ENCODE peak calls at places on chromosome 16, in eight cellular contexts. I is hepatocyte, S is neural progenitor cell, J is GM23338, L is SK-N-SH, Y is HCT116, C is PC-3, Z is GM23248. E is an unnamed sample.
A peak's percentile ranks its signal among the peaks of the same experiment; 100 is the strongest.

GRCh38 chr16:60763869-60764268 is 1272.4 kb downstream of the CDH8 start:
- DNase-seq in J (no peak), I (no peak), Z (no peak), L (no peak), C (no peak), S (no peak), Y (no peak), E (no peak)

GRCh38 chr16:12901204-12901596 is 198 bp upstream of the SHISA9 start:
- DNase-seq in Y (no peak), I (peak; percentile 44), L (peak; percentile 37), S (peak; percentile 94), C (no peak), Z (no peak), J (peak; percentile 93), E (no peak)

GRCh38 chr16:58028541-58029070 is 3.1 kb downstream of the MMP15 start:
- DNase-seq in Y (no peak), C (no peak), L (peak; percentile 9), Z (no peak), J (peak; percentile 30), I (no peak), S (no peak), E (no peak)

GRCh38 chr16:56977823-56978430 is 11.4 kb upstream of the NLRC5 start:
- DNase-seq in C (no peak), L (no peak), S (no peak), Z (no peak), Y (no peak), I (no peak), J (no peak), E (no peak)

GRCh38 chr16:85969159-85969558 is 70.2 kb downstream of the IRF8 start:
- DNase-seq in J (no peak), L (no peak), C (no peak), I (no peak), Y (no peak), Z (peak; percentile 54), S (no peak), E (no peak)

GRCh38 chr16:14101415-14101814 is 30.3 kb downstream of the MRTFB start:
- DNase-seq in Z (no peak), C (no peak), Y (no peak), S (no peak), L (no peak), I (no peak), J (no peak), E (no peak)

GRCh38 chr16:17334096-17334495 is 136.7 kb downstream of the XYLT1 start:
- DNase-seq in I (no peak), Z (peak; percentile 97), J (no peak), C (no peak), L (no peak), S (no peak), Y (no peak), E (no peak)

GRCh38 chr16:9818702-9819101 is 363.5 kb downstream of the GRIN2A start:
- DNase-seq in S (no peak), Y (no peak), J (no peak), I (no peak), C (no peak), Z (no peak), L (no peak), E (no peak)

GRCh38 chr16:68901910-68902309 is 58.6 kb downstream of the TANGO6 start:
- DNase-seq in I (no peak), Z (peak; percentile 77), S (no peak), J (peak; percentile 43), L (no peak), C (peak; percentile 42), Y (no peak), E (no peak)

GRCh38 chr16:67563708-67564468 is 1.6 kb downstream of the CTCF start:
- DNase-seq in Z (peak; percentile 86), J (peak; percentile 48), C (peak; percentile 37), I (peak; percentile 50), L (peak; percentile 16), Y (no peak), S (peak; percentile 36), E (peak; percentile 68)

GRCh38 chr16:67552476-67552875 is 9.8 kb upstream of the CTCF start:
- DNase-seq in L (no peak), Y (no peak), I (no peak), J (no peak), C (no peak), S (no peak), Z (no peak), E (no peak)

GRCh38 chr16:46727630-46728029 is 20.5 kb downstream of the MYLK3 start:
- DNase-seq in Z (no peak), S (no peak), Y (no peak), L (no peak), C (no peak), J (no peak), I (no peak), E (no peak)
- H4K20me1 ChIP-seq in Z (no peaks in the 10 kb centered on the region), S (no peaks in the 10 kb centered on the region), Y (no peaks in the 10 kb centered on the region), L (no peaks in the 10 kb centered on the region), C (no peaks in the 10 kb centered on the region), J (no peaks in the 10 kb centered on the region), I (no peaks in the 10 kb centered on the region), E (no peaks in the 10 kb centered on the region)

DNA sequence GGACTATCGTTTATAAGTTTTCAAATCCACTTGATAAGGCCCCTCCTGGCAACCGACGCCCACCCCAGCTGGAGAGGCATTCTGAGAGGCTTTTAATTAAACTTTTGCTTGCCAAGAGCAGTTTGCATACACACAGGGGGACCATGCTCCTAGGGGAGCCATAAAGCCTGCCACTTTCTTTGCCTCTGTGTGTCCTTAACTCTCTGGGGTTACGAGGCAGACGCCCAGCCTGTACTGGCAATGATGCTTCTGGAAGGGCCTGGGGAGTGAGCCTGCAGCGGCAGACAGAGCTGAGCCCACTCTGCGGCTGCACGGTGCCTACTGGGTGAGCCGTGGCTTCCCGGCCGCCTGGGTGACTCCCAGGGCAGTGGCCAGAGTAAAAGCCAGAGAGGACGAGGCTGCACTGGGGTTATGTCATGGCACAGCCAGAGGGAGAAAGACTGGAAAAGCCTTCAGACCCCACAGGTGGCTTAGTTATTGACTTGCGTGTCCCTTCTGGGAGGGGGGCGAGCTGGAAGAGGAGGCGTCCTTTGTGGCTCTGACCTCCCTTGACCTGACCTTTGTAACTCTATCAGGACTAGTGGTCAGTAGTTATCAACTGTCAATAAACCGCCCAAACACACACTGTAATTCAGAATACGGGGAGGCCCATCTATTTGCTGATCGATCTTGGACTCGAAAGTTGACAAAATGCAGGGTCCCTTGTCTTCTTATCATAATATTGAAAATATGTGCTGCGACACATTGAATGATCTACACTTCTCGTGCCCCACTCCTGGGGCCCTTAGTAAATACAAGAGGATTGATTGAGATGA is 385.8 kb upstream of the ZFHX3 start:
- DNase-seq in Y (no peak), C (no peak), S (peak; percentile 40), I (no peak), L (no peak), Z (no peak), J (peak; percentile 4), E (no peak)
- TF ChIP-seq EZH2phosphoT487 in Y (no peak), C (no peak), S (no peak), I (no peak), L (no peak), Z (no peak), J (no peak), E (no peak)

DNA sequence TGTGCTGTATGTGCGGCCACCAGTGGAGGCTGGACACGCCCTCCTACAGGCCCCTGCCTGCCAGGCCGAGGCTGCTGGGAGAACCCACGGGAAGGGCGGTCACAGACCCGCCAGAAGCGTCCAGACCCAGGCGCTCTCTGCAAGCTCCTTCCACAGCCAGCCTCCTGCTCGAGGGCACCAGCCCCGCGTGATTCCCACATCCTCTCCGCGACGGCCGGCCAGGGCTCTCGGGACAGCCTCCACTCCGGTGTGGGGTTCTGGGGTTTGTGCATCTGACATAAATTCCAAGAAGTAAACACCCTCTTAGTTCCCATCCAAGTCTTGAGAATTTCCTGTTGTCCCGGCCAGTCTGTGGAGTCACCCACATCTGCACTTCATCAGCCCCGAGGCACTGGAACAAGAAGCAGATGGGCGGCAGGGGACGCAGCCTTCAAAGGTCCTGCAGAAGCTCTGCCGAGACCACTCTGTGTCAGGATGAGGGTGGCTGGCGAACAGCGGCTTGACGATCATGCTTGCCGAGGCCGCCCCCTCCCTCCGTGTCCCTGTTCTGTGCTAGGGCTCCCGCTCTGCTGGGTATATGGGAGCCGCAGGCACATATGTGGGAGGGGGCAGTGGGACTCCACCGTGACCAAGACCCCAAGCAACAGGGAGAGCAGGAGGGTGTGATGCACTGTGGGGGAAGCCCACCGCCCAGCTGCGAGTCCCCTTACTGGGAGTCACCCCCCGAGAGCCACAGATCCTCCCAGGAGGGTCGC is 2.4 kb upstream of the TMEM204 start:
- DNase-seq in Z (peak; percentile 91), L (peak; percentile 94), J (no peak), Y (no peak), S (no peak), I (peak; percentile 69), C (no peak), E (no peak)
- H4K20me1 ChIP-seq in Z (no peaks in the 10 kb centered on the region), L (no peaks in the 10 kb centered on the region), J (no peaks in the 10 kb centered on the region), Y (no peaks in the 10 kb centered on the region), S (no peaks in the 10 kb centered on the region), I (no peaks in the 10 kb centered on the region), C (no peaks in the 10 kb centered on the region), E (no peaks in the 10 kb centered on the region)

GRCh38 chr16:27670071-27670825 is 120.3 kb downstream of the KATNIP start:
- DNase-seq in L (no peak), C (no peak), S (no peak), Z (no peak), I (no peak), J (no peak), Y (no peak), E (no peak)
- TF ChIP-seq EZH2phosphoT487 in L (no peak), C (no peak), S (no peak), Z (no peak), I (no peak), J (no peak), Y (no peak), E (no peak)

GRCh38 chr16:4426722-4427372 is 1.2 kb downstream of the DNAJA3 start:
- DNase-seq in J (no peak), C (no peak), Y (no peak), I (no peak), Z (peak; percentile 14), S (no peak), L (no peak), E (no peak)
- H4K20me1 ChIP-seq in J (peaks cover 10% of the 10 kb centered on the region), C (no peaks in the 10 kb centered on the region), Y (no peaks in the 10 kb centered on the region), I (no peaks in the 10 kb centered on the region), Z (no peaks in the 10 kb centered on the region), S (peaks cover 14% of the 10 kb centered on the region), L (no peaks in the 10 kb centered on the region), E (no peaks in the 10 kb centered on the region)

GRCh38 chr16:84288902-84289301 is 5.8 kb upstream of the WFDC1 start:
- DNase-seq in Z (no peak), Y (no peak), C (no peak), S (no peak), J (no peak), L (no peak), I (no peak), E (no peak)

GRCh38 chr16:84294196-84295142 is at the start of gene WFDC1:
- DNase-seq in S (peak; percentile 37), L (peak; percentile 68), Z (peak; percentile 70), I (peak; percentile 32), Y (no peak), J (peak; percentile 43), C (no peak), E (no peak)

GRCh38 chr16:84295203-84295850 is 649 bp downstream of the WFDC1 start:
- DNase-seq in C (no peak), L (peak; percentile 33), I (no peak), Y (no peak), S (no peak), J (no peak), Z (peak; percentile 43), E (no peak)

GRCh38 chr16:84293406-84293805 is 1.3 kb upstream of the WFDC1 start:
- DNase-seq in Y (no peak), C (no peak), Z (no peak), S (no peak), J (no peak), I (no peak), L (no peak), E (no peak)

GRCh38 chr16:84292032-84292431 is 2.6 kb upstream of the WFDC1 start:
- DNase-seq in Y (no peak), J (peak; percentile 34), C (no peak), Z (peak; percentile 55), I (no peak), S (no peak), L (no peak), E (no peak)
- TF ChIP-seq EZH2phosphoT487 in Y (no peak), J (no peak), C (no peak), Z (no peak), I (no peak), S (no peak), L (no peak), E (no peak)

E was measured in OCI-LY7.